ENCODE peak calls at places on chromosomes 11 and 22, in seven cellular contexts. One of them, this sample, is unnamed.

GRCh38 chr11:102940714-102941588 is 14.6 kb downstream of the MMP13 start:
- DNase-seq in endodermal cell: peak
- DNase-seq in lower leg skin: peak
- DNase-seq in CD4-positive, CD25-positive, alpha-beta regulatory T cell: peak
- DNase-seq in BJ: peak
- DNase-seq in A549: peak
- DNase-seq in heart right ventricle: no peak
- DNase-seq in this sample: peak

GRCh38 chr22:34236527-34236926 is 316.3 kb upstream of the LARGE1 start:
- DNase-seq in endodermal cell: no peak
- DNase-seq in lower leg skin: peak
- DNase-seq in CD4-positive, CD25-positive, alpha-beta regulatory T cell: no peak
- DNase-seq in BJ: no peak
- DNase-seq in A549: no peak
- DNase-seq in heart right ventricle: peak
- DNase-seq in this sample: no peak

GRCh38 chr11:110468095-110468494 is 38.3 kb downstream of the FDX1 start:
- DNase-seq in endodermal cell: no peak
- DNase-seq in lower leg skin: no peak
- DNase-seq in CD4-positive, CD25-positive, alpha-beta regulatory T cell: no peak
- DNase-seq in BJ: no peak
- DNase-seq in A549: no peak
- DNase-seq in heart right ventricle: no peak
- DNase-seq in this sample: no peak

GRCh38 chr11:64784813-64785581 is 6.7 kb upstream of the SF1 start:
- DNase-seq in endodermal cell: no peak
- DNase-seq in lower leg skin: no peak
- DNase-seq in CD4-positive, CD25-positive, alpha-beta regulatory T cell: no peak
- DNase-seq in BJ: no peak
- DNase-seq in A549: no peak
- DNase-seq in heart right ventricle: no peak
- DNase-seq in this sample: no peak

GRCh38 chr11:79439430-79439892 is 1.4 kb downstream of the TENM4 start:
- DNase-seq in endodermal cell: no peak
- DNase-seq in lower leg skin: no peak
- DNase-seq in CD4-positive, CD25-positive, alpha-beta regulatory T cell: no peak
- DNase-seq in BJ: no peak
- DNase-seq in A549: no peak
- DNase-seq in heart right ventricle: no peak
- DNase-seq in this sample: no peak

GRCh38 chr11:122069946-122070345 is 46.1 kb downstream of the BLID start:
- DNase-seq in endodermal cell: peak
- DNase-seq in lower leg skin: no peak
- DNase-seq in CD4-positive, CD25-positive, alpha-beta regulatory T cell: no peak
- DNase-seq in BJ: no peak
- DNase-seq in A549: peak
- DNase-seq in heart right ventricle: peak
- DNase-seq in this sample: peak

GRCh38 chr11:79434263-79434662 is 6.6 kb downstream of the TENM4 start:
- DNase-seq in endodermal cell: no peak
- DNase-seq in lower leg skin: no peak
- DNase-seq in CD4-positive, CD25-positive, alpha-beta regulatory T cell: no peak
- DNase-seq in BJ: no peak
- DNase-seq in A549: no peak
- DNase-seq in heart right ventricle: no peak
- DNase-seq in this sample: no peak

GRCh38 chr11:44928807-44929206 is 21.9 kb downstream of the TP53I11 start:
- DNase-seq in endodermal cell: peak
- DNase-seq in lower leg skin: no peak
- DNase-seq in CD4-positive, CD25-positive, alpha-beta regulatory T cell: no peak
- DNase-seq in BJ: no peak
- DNase-seq in A549: no peak
- DNase-seq in heart right ventricle: no peak
- DNase-seq in this sample: no peak

GRCh38 chr22:42648368-42649260 is 578 bp downstream of the CYB5R3 start:
- DNase-seq in endodermal cell: no peak
- DNase-seq in lower leg skin: peak
- DNase-seq in CD4-positive, CD25-positive, alpha-beta regulatory T cell: peak
- DNase-seq in BJ: no peak
- DNase-seq in A549: peak
- DNase-seq in heart right ventricle: peak
- DNase-seq in this sample: no peak

GRCh38 chr11:72947229-72947628 is 133.0 kb downstream of the ATG16L2 start:
- DNase-seq in endodermal cell: no peak
- DNase-seq in lower leg skin: no peak
- DNase-seq in CD4-positive, CD25-positive, alpha-beta regulatory T cell: no peak
- DNase-seq in BJ: no peak
- DNase-seq in A549: no peak
- DNase-seq in heart right ventricle: no peak
- DNase-seq in this sample: no peak

GRCh38 chr11:128942807-128943430 is at the start of gene TP53AIP1:
- DNase-seq in endodermal cell: no peak
- DNase-seq in lower leg skin: no peak
- DNase-seq in CD4-positive, CD25-positive, alpha-beta regulatory T cell: no peak
- DNase-seq in BJ: no peak
- DNase-seq in A549: no peak
- DNase-seq in heart right ventricle: no peak
- DNase-seq in this sample: no peak

GRCh38 chr11:78798567-78799170 is 224.0 kb upstream of the NARS2 start:
- DNase-seq in endodermal cell: peak
- DNase-seq in lower leg skin: peak
- DNase-seq in CD4-positive, CD25-positive, alpha-beta regulatory T cell: peak
- DNase-seq in BJ: no peak
- DNase-seq in A549: peak
- DNase-seq in heart right ventricle: peak
- DNase-seq in this sample: no peak

GRCh38 chr11:61587541-61587941 is 6.7 kb upstream of the SYT7 start:
- DNase-seq in endodermal cell: peak
- DNase-seq in lower leg skin: no peak
- DNase-seq in CD4-positive, CD25-positive, alpha-beta regulatory T cell: peak
- DNase-seq in BJ: no peak
- DNase-seq in A549: no peak
- DNase-seq in heart right ventricle: peak
- DNase-seq in this sample: no peak

GRCh38 chr11:61589961-61590360 is 9.1 kb upstream of the SYT7 start:
- DNase-seq in endodermal cell: no peak
- DNase-seq in lower leg skin: no peak
- DNase-seq in CD4-positive, CD25-positive, alpha-beta regulatory T cell: no peak
- DNase-seq in BJ: no peak
- DNase-seq in A549: no peak
- DNase-seq in heart right ventricle: no peak
- DNase-seq in this sample: no peak

GRCh38 chr11:61585115-61585514 is 4.2 kb upstream of the SYT7 start:
- DNase-seq in endodermal cell: no peak
- DNase-seq in lower leg skin: no peak
- DNase-seq in CD4-positive, CD25-positive, alpha-beta regulatory T cell: no peak
- DNase-seq in BJ: no peak
- DNase-seq in A549: no peak
- DNase-seq in heart right ventricle: no peak
- DNase-seq in this sample: no peak

GRCh38 chr11:61587951-61588695 is 7.2 kb upstream of the SYT7 start:
- DNase-seq in endodermal cell: peak
- DNase-seq in lower leg skin: no peak
- DNase-seq in CD4-positive, CD25-positive, alpha-beta regulatory T cell: peak
- DNase-seq in BJ: no peak
- DNase-seq in A549: peak
- DNase-seq in heart right ventricle: peak
- DNase-seq in this sample: no peak

GRCh38 chr11:61586792-61587430 is 6.0 kb upstream of the SYT7 start:
- DNase-seq in endodermal cell: no peak
- DNase-seq in lower leg skin: no peak
- DNase-seq in CD4-positive, CD25-positive, alpha-beta regulatory T cell: no peak
- DNase-seq in BJ: no peak
- DNase-seq in A549: no peak
- DNase-seq in heart right ventricle: no peak
- DNase-seq in this sample: no peak
- H3K4me3 ChIP-seq in endodermal cell: peak
- H3K4me3 ChIP-seq in lower leg skin: no peak
- H3K4me3 ChIP-seq in CD4-positive, CD25-positive, alpha-beta regulatory T cell: no peak
- H3K4me3 ChIP-seq in BJ: no peak
- H3K4me3 ChIP-seq in A549: no peak
- H3K4me3 ChIP-seq in heart right ventricle: peak
- H3K4me3 ChIP-seq in this sample: no peak

GRCh38 chr11:36361472-36361871 is 65.4 kb downstream of the PRR5L start:
- DNase-seq in endodermal cell: no peak
- DNase-seq in lower leg skin: no peak
- DNase-seq in CD4-positive, CD25-positive, alpha-beta regulatory T cell: no peak
- DNase-seq in BJ: no peak
- DNase-seq in A549: no peak
- DNase-seq in heart right ventricle: no peak
- DNase-seq in this sample: no peak

GRCh38 chr11:36362902-36363301 is 66.8 kb downstream of the PRR5L start:
- DNase-seq in endodermal cell: no peak
- DNase-seq in lower leg skin: no peak
- DNase-seq in CD4-positive, CD25-positive, alpha-beta regulatory T cell: no peak
- DNase-seq in BJ: peak
- DNase-seq in A549: no peak
- DNase-seq in heart right ventricle: no peak
- DNase-seq in this sample: no peak

GRCh38 chr11:36360318-36360717 is 64.2 kb downstream of the PRR5L start:
- DNase-seq in endodermal cell: no peak
- DNase-seq in lower leg skin: no peak
- DNase-seq in CD4-positive, CD25-positive, alpha-beta regulatory T cell: no peak
- DNase-seq in BJ: no peak
- DNase-seq in A549: no peak
- DNase-seq in heart right ventricle: no peak
- DNase-seq in this sample: no peak

GRCh38 chr11:36360833-36361232 is 64.7 kb downstream of the PRR5L start:
- DNase-seq in endodermal cell: no peak
- DNase-seq in lower leg skin: no peak
- DNase-seq in CD4-positive, CD25-positive, alpha-beta regulatory T cell: no peak
- DNase-seq in BJ: no peak
- DNase-seq in A549: no peak
- DNase-seq in heart right ventricle: no peak
- DNase-seq in this sample: no peak

DNA sequence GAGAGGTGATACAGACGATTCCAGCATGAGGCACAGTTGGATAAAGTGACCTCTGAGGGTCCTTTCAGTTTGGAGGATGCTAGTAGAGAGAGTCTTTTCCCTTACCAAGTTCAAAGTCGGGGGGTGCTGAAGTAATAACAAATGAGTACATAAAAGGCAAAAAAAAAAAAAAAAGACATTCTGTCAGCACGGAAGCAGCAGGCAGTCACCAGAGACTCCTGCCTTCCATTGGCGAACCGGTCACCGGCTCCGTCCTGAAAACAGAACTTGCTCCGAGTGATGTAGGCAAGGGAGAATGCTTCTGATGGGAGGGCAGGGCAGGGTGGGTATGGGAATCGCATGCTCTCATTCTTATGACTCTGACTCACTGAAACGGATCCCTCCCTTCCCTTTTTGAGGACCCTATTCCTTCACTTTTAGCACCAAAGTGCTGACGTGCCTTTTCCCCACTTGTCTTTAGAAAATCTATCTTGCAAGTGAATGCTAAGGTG is 65.9 kb downstream of the PRR5L start:
- DNase-seq in endodermal cell: peak
- DNase-seq in lower leg skin: peak
- DNase-seq in CD4-positive, CD25-positive, alpha-beta regulatory T cell: no peak
- DNase-seq in BJ: peak
- DNase-seq in A549: peak
- DNase-seq in heart right ventricle: no peak
- DNase-seq in this sample: peak
- H3K4me3 ChIP-seq in endodermal cell: no peak
- H3K4me3 ChIP-seq in lower leg skin: no peak
- H3K4me3 ChIP-seq in CD4-positive, CD25-positive, alpha-beta regulatory T cell: no peak
- H3K4me3 ChIP-seq in BJ: peak
- H3K4me3 ChIP-seq in A549: peak
- H3K4me3 ChIP-seq in heart right ventricle: peak
- H3K4me3 ChIP-seq in this sample: peak

DNA sequence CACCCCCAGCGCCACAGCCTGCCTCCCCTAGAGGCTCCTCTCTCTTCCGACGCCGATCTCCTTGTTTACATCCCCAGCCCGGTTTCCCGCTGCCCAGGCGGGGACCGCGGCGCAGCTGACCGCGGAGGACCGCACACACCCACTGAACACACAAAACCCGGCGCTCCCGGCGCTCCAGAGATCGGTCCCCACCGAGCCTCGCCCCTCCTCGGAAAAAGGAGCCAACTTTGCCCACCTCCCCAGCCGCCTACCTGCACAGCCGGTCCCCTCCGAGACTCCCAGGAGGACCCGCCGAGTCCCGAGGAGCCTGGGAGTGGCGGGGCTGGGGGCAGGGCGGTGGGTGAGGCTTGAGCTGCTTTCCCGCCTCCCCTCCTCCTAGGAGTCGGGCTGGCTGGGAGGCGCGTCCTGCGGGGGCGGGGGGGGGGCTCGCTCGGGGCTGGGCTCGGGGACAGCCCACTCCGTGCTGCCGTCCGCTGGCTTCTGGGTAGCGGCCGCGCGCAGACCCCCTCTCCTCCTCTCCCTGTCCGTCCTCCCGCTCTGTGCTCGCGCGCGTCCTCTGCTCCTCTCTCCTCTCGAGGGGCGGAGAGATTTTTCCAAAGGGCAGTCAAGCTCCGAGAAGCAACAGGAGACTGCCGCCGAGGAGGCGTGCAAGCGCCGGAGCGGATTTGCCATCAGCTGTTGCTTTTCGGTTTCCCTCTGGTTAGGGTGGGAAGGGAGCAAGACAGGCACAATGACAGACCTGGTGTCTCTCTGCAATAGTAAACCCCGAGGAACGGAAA is at the start of gene FXYD6:
- DNase-seq in endodermal cell: peak
- DNase-seq in lower leg skin: no peak
- DNase-seq in CD4-positive, CD25-positive, alpha-beta regulatory T cell: peak
- DNase-seq in BJ: no peak
- DNase-seq in A549: no peak
- DNase-seq in heart right ventricle: peak
- DNase-seq in this sample: no peak
- H3K4me3 ChIP-seq in endodermal cell: peak
- H3K4me3 ChIP-seq in lower leg skin: peak
- H3K4me3 ChIP-seq in CD4-positive, CD25-positive, alpha-beta regulatory T cell: peak
- H3K4me3 ChIP-seq in BJ: no peak
- H3K4me3 ChIP-seq in A549: peak
- H3K4me3 ChIP-seq in heart right ventricle: peak
- H3K4me3 ChIP-seq in this sample: peak

GRCh38 chr11:105100976-105101630 is 38.5 kb downstream of the CARD18 start:
- DNase-seq in endodermal cell: no peak
- DNase-seq in lower leg skin: no peak
- DNase-seq in CD4-positive, CD25-positive, alpha-beta regulatory T cell: no peak
- DNase-seq in BJ: no peak
- DNase-seq in A549: no peak
- DNase-seq in heart right ventricle: no peak
- DNase-seq in this sample: no peak

GRCh38 chr11:105106140-105106539 is 33.4 kb downstream of the CARD18 start:
- DNase-seq in endodermal cell: no peak
- DNase-seq in lower leg skin: no peak
- DNase-seq in CD4-positive, CD25-positive, alpha-beta regulatory T cell: no peak
- DNase-seq in BJ: no peak
- DNase-seq in A549: no peak
- DNase-seq in heart right ventricle: no peak
- DNase-seq in this sample: no peak

DNA sequence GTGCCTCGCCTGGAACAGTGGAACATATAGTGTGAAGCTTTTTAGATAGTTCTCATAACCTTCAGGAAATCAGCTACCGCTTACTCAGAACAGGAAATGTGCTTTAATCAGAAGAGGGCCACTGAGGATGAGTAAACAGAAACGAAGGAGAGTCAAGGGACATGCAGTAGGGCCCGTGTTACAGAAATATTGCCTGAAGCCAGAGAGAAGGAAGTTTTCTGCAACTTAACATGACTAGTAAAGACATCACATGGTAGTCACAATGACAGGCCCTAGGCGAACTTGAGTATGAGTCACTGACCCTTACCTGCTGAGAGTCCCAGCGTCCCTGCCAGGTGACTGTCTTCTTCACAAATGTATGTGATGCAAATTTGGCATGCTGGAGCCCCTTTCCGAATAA is 39.4 kb downstream of the CARD18 start:
- DNase-seq in endodermal cell: peak
- DNase-seq in lower leg skin: no peak
- DNase-seq in CD4-positive, CD25-positive, alpha-beta regulatory T cell: peak
- DNase-seq in BJ: no peak
- DNase-seq in A549: no peak
- DNase-seq in heart right ventricle: no peak
- DNase-seq in this sample: no peak
- H3K4me3 ChIP-seq in endodermal cell: no peak
- H3K4me3 ChIP-seq in lower leg skin: no peak
- H3K4me3 ChIP-seq in CD4-positive, CD25-positive, alpha-beta regulatory T cell: peak
- H3K4me3 ChIP-seq in BJ: no peak
- H3K4me3 ChIP-seq in A549: no peak
- H3K4me3 ChIP-seq in heart right ventricle: no peak
- H3K4me3 ChIP-seq in this sample: no peak